ENCODE peak calls at places on chromosomes 7 and 10, in five cellular contexts. One of them, this sample, is unnamed.

GRCh38 chr7:138842111-138842510 is 44.1 kb upstream of the ATP6V0A4 start:
- DNase-seq in adrenal gland: peak; percentile 46
- DNase-seq in neural crest cell: no peak
- DNase-seq in transverse colon: no peak
- DNase-seq in astrocyte of the spinal cord: peak; percentile 84
- DNase-seq in this sample: no peak

GRCh38 chr7:141928147-141928894 is 12.1 kb downstream of the OR9A4 start:
- DNase-seq in adrenal gland: no peak
- DNase-seq in neural crest cell: no peak
- DNase-seq in transverse colon: no peak
- DNase-seq in astrocyte of the spinal cord: no peak
- DNase-seq in this sample: no peak

GRCh38 chr10:132187421-132188138 is 832 bp downstream of the DPYSL4 start:
- DNase-seq in adrenal gland: peak; percentile 5
- DNase-seq in neural crest cell: no peak
- DNase-seq in transverse colon: no peak
- DNase-seq in astrocyte of the spinal cord: no peak
- DNase-seq in this sample: no peak

GRCh38 chr7:95238252-95238938 is 85.9 kb downstream of the PON1 start:
- DNase-seq in adrenal gland: no peak
- DNase-seq in neural crest cell: no peak
- DNase-seq in transverse colon: no peak
- DNase-seq in astrocyte of the spinal cord: no peak
- DNase-seq in this sample: no peak

GRCh38 chr10:114306116-114306973 is 67.3 kb downstream of the VWA2 start:
- DNase-seq in adrenal gland: no peak
- DNase-seq in neural crest cell: no peak
- DNase-seq in transverse colon: no peak
- DNase-seq in astrocyte of the spinal cord: peak; percentile 98
- DNase-seq in this sample: no peak

GRCh38 chr10:133225707-133226191 is 4.3 kb upstream of the UTF1 start:
- DNase-seq in adrenal gland: no peak
- DNase-seq in neural crest cell: no peak
- DNase-seq in transverse colon: no peak
- DNase-seq in astrocyte of the spinal cord: no peak
- DNase-seq in this sample: no peak

GRCh38 chr10:128233422-128233821 is 107.2 kb upstream of the MKI67 start:
- DNase-seq in adrenal gland: no peak
- DNase-seq in neural crest cell: no peak
- DNase-seq in transverse colon: no peak
- DNase-seq in astrocyte of the spinal cord: no peak
- DNase-seq in this sample: no peak

GRCh38 chr7:129363-130221 is 62.8 kb upstream of the FAM20C start:
- DNase-seq in adrenal gland: peak; percentile 43
- DNase-seq in neural crest cell: no peak
- DNase-seq in transverse colon: no peak
- DNase-seq in astrocyte of the spinal cord: no peak
- DNase-seq in this sample: no peak

GRCh38 chr10:128539784-128540759 is 413.8 kb upstream of the MKI67 start:
- DNase-seq in adrenal gland: peak; percentile 29
- DNase-seq in neural crest cell: no peak
- DNase-seq in transverse colon: no peak
- DNase-seq in astrocyte of the spinal cord: no peak
- DNase-seq in this sample: no peak

GRCh38 chr7:36208406-36208805 is 55.4 kb downstream of the EEPD1 start:
- DNase-seq in adrenal gland: no peak
- DNase-seq in neural crest cell: no peak
- DNase-seq in transverse colon: no peak
- DNase-seq in astrocyte of the spinal cord: no peak
- DNase-seq in this sample: no peak

GRCh38 chr7:6718124-6718523 is 11.4 kb upstream of the ZNF12 start:
- DNase-seq in adrenal gland: no peak
- DNase-seq in neural crest cell: no peak
- DNase-seq in transverse colon: no peak
- DNase-seq in astrocyte of the spinal cord: no peak
- DNase-seq in this sample: no peak

GRCh38 chr7:44075296-44076075 is 6.8 kb downstream of the POLM start:
- DNase-seq in adrenal gland: no peak
- DNase-seq in neural crest cell: no peak
- DNase-seq in transverse colon: no peak
- DNase-seq in astrocyte of the spinal cord: no peak
- DNase-seq in this sample: no peak

GRCh38 chr10:45211576-45211975 is 103.8 kb downstream of the OR13A1 start:
- DNase-seq in adrenal gland: no peak
- DNase-seq in neural crest cell: no peak
- DNase-seq in transverse colon: no peak
- DNase-seq in astrocyte of the spinal cord: no peak
- DNase-seq in this sample: no peak

GRCh38 chr7:17123020-17123419 is 175.4 kb upstream of the AHR start:
- DNase-seq in adrenal gland: peak; percentile 43
- DNase-seq in neural crest cell: no peak
- DNase-seq in transverse colon: no peak
- DNase-seq in astrocyte of the spinal cord: peak; percentile 76
- DNase-seq in this sample: no peak

GRCh38 chr7:113698556-113699220 is 220.1 kb downstream of the PPP1R3A start:
- DNase-seq in adrenal gland: peak; percentile 35
- DNase-seq in neural crest cell: no peak
- DNase-seq in transverse colon: no peak
- DNase-seq in astrocyte of the spinal cord: peak; percentile 45
- DNase-seq in this sample: peak; percentile 11

DNA sequence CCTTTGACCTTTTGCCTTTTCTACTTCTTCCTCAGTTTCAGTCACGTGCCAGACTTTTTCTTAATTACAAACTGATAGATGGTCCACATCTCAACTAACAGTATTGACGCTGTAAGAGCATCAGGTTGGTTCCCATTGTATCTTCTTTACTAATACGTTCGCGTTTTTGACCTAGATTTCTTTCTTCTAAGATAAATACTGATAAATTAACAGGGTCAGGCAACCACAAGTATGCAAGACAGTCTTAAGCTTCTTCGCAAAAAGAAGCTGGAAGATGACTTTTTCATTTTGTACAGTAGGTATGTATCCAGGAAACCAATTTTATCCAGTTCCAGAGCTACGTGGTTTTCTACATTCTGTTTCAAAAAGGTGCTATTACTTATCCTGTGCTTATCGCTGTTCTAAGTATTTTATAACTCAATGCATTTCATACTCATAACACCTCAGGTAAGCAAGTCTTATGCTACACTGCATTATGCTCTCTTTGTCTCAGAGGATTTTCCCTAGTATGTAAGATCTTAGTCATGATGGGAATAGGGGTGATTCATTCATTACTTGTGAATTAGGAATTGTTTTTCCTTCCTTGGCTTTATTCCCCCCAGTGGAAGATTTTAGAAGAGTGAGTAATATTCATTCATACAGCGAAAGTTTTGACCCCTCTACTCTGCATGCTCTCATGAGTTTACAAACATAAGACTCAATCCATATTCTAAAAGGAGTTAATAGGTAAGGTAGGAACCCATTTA is 955 bp downstream of the DUS4L start:
- DNase-seq in adrenal gland: no peak
- DNase-seq in neural crest cell: no peak
- DNase-seq in transverse colon: no peak
- DNase-seq in astrocyte of the spinal cord: peak; percentile 86
- DNase-seq in this sample: no peak
- TF ChIP-seq CTCF in adrenal gland: no peak
- TF ChIP-seq CTCF in neural crest cell: no peak
- TF ChIP-seq CTCF in transverse colon: no peak
- TF ChIP-seq CTCF in astrocyte of the spinal cord: no peak
- TF ChIP-seq CTCF in this sample: no peak

DNA sequence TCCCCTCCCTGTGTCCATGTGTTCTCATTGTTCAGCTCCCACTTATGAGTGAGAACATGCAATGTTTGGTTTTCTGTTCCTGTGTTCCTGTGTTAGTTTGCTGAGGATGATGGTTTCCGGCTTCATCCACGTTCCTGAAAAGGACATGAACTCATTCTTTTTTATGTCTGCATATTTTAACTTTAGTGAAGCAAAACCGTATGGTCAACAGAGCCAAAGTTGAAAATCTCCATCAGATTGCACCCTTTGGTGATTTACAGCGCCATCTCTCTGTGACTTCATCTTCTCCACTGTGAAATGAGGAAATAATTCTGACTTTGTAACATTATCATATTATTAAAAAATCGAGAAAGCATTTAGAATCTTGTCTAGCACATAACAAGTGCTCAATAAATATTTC is 132.3 kb upstream of the PLXDC2 start:
- DNase-seq in adrenal gland: no peak
- DNase-seq in neural crest cell: no peak
- DNase-seq in transverse colon: no peak
- DNase-seq in astrocyte of the spinal cord: peak; percentile 37
- DNase-seq in this sample: no peak
- TF ChIP-seq CTCF in adrenal gland: no peak
- TF ChIP-seq CTCF in neural crest cell: no peak
- TF ChIP-seq CTCF in transverse colon: no peak
- TF ChIP-seq CTCF in astrocyte of the spinal cord: peak; percentile 13
- TF ChIP-seq CTCF in this sample: no peak

GRCh38 chr10:71242621-71243009 is 30.2 kb downstream of the UNC5B start:
- DNase-seq in adrenal gland: no peak
- DNase-seq in neural crest cell: no peak
- DNase-seq in transverse colon: no peak
- DNase-seq in astrocyte of the spinal cord: no peak
- DNase-seq in this sample: no peak
- TF ChIP-seq CTCF in adrenal gland: no peak
- TF ChIP-seq CTCF in neural crest cell: no peak
- TF ChIP-seq CTCF in transverse colon: no peak
- TF ChIP-seq CTCF in astrocyte of the spinal cord: peak; percentile 16
- TF ChIP-seq CTCF in this sample: no peak

DNA sequence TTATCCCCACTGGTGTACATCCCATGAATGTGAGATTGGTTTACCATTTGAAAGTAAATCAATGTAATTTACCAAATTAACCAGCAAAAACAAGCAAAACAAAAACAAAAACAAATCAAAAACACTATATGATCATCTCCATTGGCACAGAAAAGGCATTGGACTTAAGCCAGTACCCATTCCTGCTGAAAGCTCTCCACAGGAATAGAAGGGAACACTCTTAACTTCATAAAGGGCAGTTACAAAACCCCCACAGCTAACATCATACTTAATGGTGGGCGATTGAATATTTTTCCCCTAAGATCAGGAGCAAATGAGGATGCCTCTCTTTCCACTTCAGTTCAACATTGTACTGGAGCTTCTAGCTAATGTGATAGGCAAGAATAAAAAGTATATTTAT is 34.1 kb downstream of the PRKG1 start:
- DNase-seq in adrenal gland: no peak
- DNase-seq in neural crest cell: no peak
- DNase-seq in transverse colon: no peak
- DNase-seq in astrocyte of the spinal cord: no peak
- DNase-seq in this sample: no peak
- TF ChIP-seq CTCF in adrenal gland: no peak
- TF ChIP-seq CTCF in neural crest cell: no peak
- TF ChIP-seq CTCF in transverse colon: no peak
- TF ChIP-seq CTCF in astrocyte of the spinal cord: no peak
- TF ChIP-seq CTCF in this sample: no peak

DNA sequence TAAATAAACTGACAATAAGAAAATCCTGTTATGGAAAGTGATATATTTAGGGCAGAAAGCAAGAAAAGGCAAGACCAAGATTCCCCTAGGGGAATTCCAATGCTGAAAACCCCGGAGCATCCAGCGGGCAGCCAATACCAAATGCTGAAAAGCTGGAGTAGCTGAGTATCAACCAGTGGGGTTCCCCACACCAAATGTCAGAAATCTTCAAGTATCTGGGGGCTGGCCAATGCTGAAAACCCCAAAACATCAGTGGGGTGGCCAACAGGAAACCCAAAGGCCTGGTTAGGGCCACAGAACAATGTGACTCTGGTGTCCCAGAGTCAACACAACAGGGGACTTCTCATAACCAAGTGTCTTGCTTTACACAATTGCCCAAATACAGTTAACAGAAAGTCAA is 271.8 kb upstream of the CACNA2D1 start:
- DNase-seq in adrenal gland: no peak
- DNase-seq in neural crest cell: no peak
- DNase-seq in transverse colon: no peak
- DNase-seq in astrocyte of the spinal cord: no peak
- DNase-seq in this sample: no peak
- TF ChIP-seq CTCF in adrenal gland: no peak
- TF ChIP-seq CTCF in neural crest cell: no peak
- TF ChIP-seq CTCF in transverse colon: no peak
- TF ChIP-seq CTCF in astrocyte of the spinal cord: no peak
- TF ChIP-seq CTCF in this sample: no peak

This sample was measured in GM13976.